ENCODE peak calls at places on chromosomes 12 and 14, in five cellular contexts. L, F, R, W and Q are unnamed samples.
A peak's percentile ranks its signal among the peaks of the same experiment; 100 is the strongest.

GRCh38 chr12:107271523-107271922 is 178.2 kb upstream of the CRY1 start:
- DNase-seq in L (no peak), F (no peak), R (no peak), W (no peak), Q (no peak)

GRCh38 chr14:32430326-32430725 is 101.2 kb downstream of the AKAP6 start:
- DNase-seq in L (no peak), F (no peak), R (no peak), W (no peak), Q (no peak)

GRCh38 chr14:67251573-67252226 is 10.5 kb downstream of the PALS1 start:
- DNase-seq in L (no peak), F (no peak), R (no peak), W (no peak), Q (no peak)

GRCh38 chr12:52082988-52083637 is 3.6 kb downstream of the SMIM41 start:
- DNase-seq in L (no peak), F (peak; percentile 69), R (no peak), W (no peak), Q (no peak)

GRCh38 chr14:84493779-84494178 is 1036.2 kb upstream of the FLRT2 start:
- DNase-seq in L (no peak), F (no peak), R (no peak), W (no peak), Q (no peak)

GRCh38 chr12:93358821-93359220 is 18.9 kb upstream of the NUDT4 start:
- DNase-seq in L (no peak), F (no peak), R (no peak), W (no peak), Q (no peak)

GRCh38 chr14:26377150-26377549 is 220.7 kb downstream of the NOVA1 start:
- DNase-seq in L (no peak), F (no peak), R (no peak), W (no peak), Q (no peak)

GRCh38 chr12:23352670-23353069 is 596.8 kb downstream of the SOX5 start:
- DNase-seq in L (no peak), F (no peak), R (no peak), W (no peak), Q (no peak)

GRCh38 chr14:65290830-65291229 is 121.7 kb upstream of the FUT8 start:
- DNase-seq in L (no peak), F (no peak), R (no peak), W (no peak), Q (peak; percentile 93)

GRCh38 chr12:4287325-4288290 is 14.0 kb downstream of the CCND2 start:
- DNase-seq in L (no peak), F (no peak), R (no peak), W (no peak), Q (no peak)

GRCh38 chr14:73467800-73468199 is 9.5 kb upstream of the NUMB start:
- DNase-seq in L (no peak), F (no peak), R (no peak), W (no peak), Q (no peak)

GRCh38 chr12:52433501-52434095 is 573 bp downstream of the KRT75 start:
- DNase-seq in L (no peak), F (no peak), R (no peak), W (no peak), Q (no peak)

GRCh38 chr14:61568572-61569011 is 126.7 kb upstream of the HIF1A start:
- DNase-seq in L (no peak), F (peak; percentile 49), R (peak; percentile 80), W (no peak), Q (no peak)

GRCh38 chr12:11812558-11813421 is 163.3 kb downstream of the ETV6 start:
- DNase-seq in L (no peak), F (peak; percentile 33), R (no peak), W (no peak), Q (no peak)

GRCh38 chr12:115294443-115295133 is 610.6 kb upstream of the TBX3 start:
- DNase-seq in L (no peak), F (peak; percentile 41), R (no peak), W (no peak), Q (no peak)

GRCh38 chr12:104494816-104495158 is 38.0 kb downstream of the CHST11 start:
- DNase-seq in L (no peak), F (no peak), R (no peak), W (no peak), Q (no peak)

GRCh38 chr12:124625867-124626675 is 58.7 kb upstream of the NCOR2 start:
- DNase-seq in L (peak; percentile 82), F (no peak), R (peak; percentile 76), W (no peak), Q (no peak)

GRCh38 chr14:92880851-92881250 is 42.1 kb upstream of the CHGA start:
- DNase-seq in L (no peak), F (peak; percentile 43), R (peak; percentile 73), W (peak; percentile 41), Q (peak; percentile 30)

GRCh38 chr12:74043343-74043742 is 494.3 kb upstream of the ATXN7L3B start:
- DNase-seq in L (no peak), F (no peak), R (no peak), W (no peak), Q (peak; percentile 100)

GRCh38 chr14:91482278-91483023 is 27.7 kb downstream of the PPP4R3A start:
- DNase-seq in L (no peak), F (no peak), R (no peak), W (no peak), Q (no peak)

GRCh38 chr14:21041676-21042433 is at the start of gene RNASE7:
- DNase-seq in L (no peak), F (no peak), R (no peak), W (no peak), Q (peak; percentile 98)

GRCh38 chr12:88650715-88651114 is 70.4 kb upstream of the KITLG start:
- DNase-seq in L (no peak), F (no peak), R (no peak), W (no peak), Q (peak; percentile 65)

GRCh38 chr14:53967606-53968005 is 11.0 kb upstream of the BMP4 start:
- DNase-seq in L (no peak), F (no peak), R (no peak), W (no peak), Q (no peak)

DNA sequence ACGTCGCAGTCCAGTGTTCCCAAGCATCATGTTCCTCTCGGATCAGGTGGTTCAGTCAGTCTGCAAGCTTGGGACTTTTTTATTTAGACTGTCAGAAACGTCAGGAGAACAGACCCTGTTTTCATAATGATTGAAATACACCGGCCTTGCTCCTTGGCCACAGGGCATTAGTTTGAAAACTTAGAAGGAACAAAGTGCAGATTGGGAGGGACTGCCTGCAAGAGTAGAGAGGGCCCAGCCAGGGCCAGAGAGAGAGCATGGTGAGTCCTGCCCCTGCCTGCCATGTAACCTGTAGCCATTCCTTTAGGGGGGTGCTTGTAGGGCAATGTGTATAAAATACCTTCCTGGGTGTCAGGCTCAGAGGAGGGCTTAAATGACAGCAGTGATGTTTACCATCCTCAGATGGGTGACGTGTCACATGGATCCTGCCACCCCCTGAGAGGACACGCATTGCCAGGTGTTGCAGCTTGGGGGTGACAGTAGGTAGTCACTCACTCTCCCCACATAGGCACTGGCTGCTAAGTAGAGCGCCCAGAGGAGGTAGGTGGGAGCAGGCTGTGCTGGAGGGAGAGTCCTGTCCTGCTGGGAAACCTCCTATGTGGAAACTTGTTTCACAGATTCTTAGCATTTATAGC is 45.7 kb downstream of the MMAB start:
- DNase-seq in L (no peak), F (no peak), R (no peak), W (no peak), Q (no peak)
- H3K27ac ChIP-seq in L (no peak overlapping the region), F (peak overlapping the region; percentile 16), R (no peak overlapping the region), W (no peak overlapping the region), Q (no peak overlapping the region)

DNA sequence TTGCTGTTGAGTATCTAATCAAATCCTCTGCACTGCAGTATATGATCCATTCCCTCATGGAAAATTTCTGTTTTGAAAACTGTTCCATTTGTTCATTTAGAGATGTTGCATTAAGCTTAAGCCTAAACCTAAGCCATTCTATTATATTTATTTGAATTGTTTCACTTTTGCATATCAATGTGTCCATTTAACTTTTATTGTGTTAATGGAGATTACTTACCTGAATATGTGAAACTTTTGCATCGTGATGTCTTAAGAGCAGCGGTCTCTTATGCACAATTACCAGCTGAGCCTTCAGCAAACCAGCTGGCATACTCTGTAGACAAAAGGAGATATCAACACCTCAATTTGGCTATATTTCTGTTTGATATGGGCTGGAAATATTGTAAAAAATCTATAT is 922.5 kb upstream of the FBXO33 start:
- DNase-seq in L (no peak), F (no peak), R (no peak), W (no peak), Q (no peak)
- H3K27ac ChIP-seq in L (no peak overlapping the region), F (no peak overlapping the region), R (no peak overlapping the region), W (no peak overlapping the region), Q (no peak overlapping the region)

DNA sequence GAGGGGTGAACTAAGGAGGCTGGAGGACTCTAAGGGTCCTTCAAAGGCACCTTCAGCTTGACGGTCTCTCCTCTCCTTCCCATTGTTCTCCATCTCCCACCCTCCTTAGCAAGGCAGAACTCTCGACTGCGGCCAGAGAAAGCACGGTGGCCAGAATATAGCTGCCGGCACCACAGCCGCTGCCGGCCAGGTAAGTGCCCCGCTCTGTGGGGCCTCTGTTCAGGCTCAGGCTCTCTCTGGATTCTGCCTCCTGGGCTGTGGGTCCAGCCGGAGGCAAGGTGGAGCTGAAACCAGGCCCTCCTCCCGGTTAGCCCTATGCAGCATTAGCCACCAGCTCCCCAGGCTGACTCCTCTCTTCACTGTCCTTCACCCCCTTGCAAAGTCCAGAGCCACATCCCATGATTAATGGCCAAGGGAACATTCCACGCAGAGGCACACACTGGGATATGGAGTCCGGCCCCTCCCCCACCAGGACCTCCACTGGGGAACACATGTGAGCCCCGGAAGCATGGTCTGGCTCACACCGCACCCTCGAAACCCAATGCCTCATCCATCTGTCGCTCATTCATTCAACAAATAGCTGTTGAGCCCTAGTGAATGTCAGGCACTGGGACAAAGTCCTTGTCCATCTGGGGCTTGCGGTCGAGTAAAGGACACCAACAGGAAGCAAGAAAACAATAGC is 25.2 kb downstream of the LTBP2 start:
- DNase-seq in L (no peak), F (no peak), R (peak; percentile 26), W (no peak), Q (no peak)
- H3K27ac ChIP-seq in L (no peak overlapping the region), F (no peak overlapping the region), R (no peak overlapping the region), W (no peak overlapping the region), Q (no peak overlapping the region)

GRCh38 chr12:14896477-14897184 is 11.0 kb upstream of the MGP start:
- DNase-seq in L (no peak), F (no peak), R (no peak), W (no peak), Q (peak; percentile 34)
- H3K27ac ChIP-seq in L (peak overlapping the region; percentile 69), F (no peak overlapping the region), R (no peak overlapping the region), W (no peak overlapping the region), Q (no peak overlapping the region)

DNA sequence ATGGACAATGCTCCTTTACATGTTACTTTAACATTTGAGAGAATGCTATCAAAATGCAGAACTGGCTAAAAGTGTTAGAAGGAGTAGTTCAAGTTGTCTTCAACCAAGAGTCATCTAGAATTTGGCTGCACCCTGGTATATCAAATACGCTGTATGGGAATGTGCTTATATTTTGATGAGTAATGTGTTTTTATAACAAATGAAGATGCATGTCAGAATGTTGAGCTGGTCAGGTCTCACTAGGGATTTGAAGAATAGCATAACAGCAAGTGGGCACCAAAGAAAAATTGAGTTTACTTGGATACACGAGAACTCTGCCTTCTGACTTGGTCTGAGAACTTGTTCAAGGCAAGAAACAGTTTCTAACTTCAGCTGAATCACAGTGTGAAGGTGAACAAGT is 82.3 kb downstream of the PDE3A start:
- DNase-seq in L (no peak), F (no peak), R (no peak), W (no peak), Q (no peak)
- H3K27ac ChIP-seq in L (no peak overlapping the region), F (no peak overlapping the region), R (no peak overlapping the region), W (no peak overlapping the region), Q (no peak overlapping the region)

GRCh38 chr12:45725631-45726593 is 3.6 kb upstream of the ARID2 start:
- DNase-seq in L (no peak), F (peak; percentile 45), R (no peak), W (no peak), Q (peak; percentile 58)
- H3K27ac ChIP-seq in L (peak overlapping the region; percentile 100), F (peak overlapping the region; percentile 98), R (peak overlapping the region; percentile 95), W (no peak overlapping the region), Q (peak overlapping the region; percentile 86)